ENCODE peak calls at places on chromosomes 1 and 21, in eight cellular contexts. D is activated CD4-positive, alpha-beta T cell treated with anti-CD3 and anti-CD28 coated beads, Interleukin-2, amount 50 U/mL, for 48 hours; U is activated B cell treated with CpG ODN at 0.5 μM for 24 hours; Z is NB4; L is T-cell; Y is lower lobe of right lung; E is nucleus accumbens; F is activated CD8-positive, alpha-beta memory T cell treated with anti-CD3 and anti-CD28 coated beads, Interleukin-2, amount 50 U/mL, for 4 hours. R is an unnamed sample.

GRCh38 chr1:200960948-200961340 is 62.6 kb downstream of the KIF21B start:
- DNase-seq in L (no peak), D (no peak), Y (no peak), U (no peak), E (no peak), Z (no peak), F (no peak), R (no peak)

GRCh38 chr1:70552662-70553061 is 141.6 kb downstream of the CTH start:
- DNase-seq in Z (no peak), U (no peak), Y (no peak), F (no peak), D (no peak), L (no peak), E (no peak), R (no peak)

GRCh38 chr1:8460784-8461183 is 142.9 kb downstream of the SLC45A1 start:
- DNase-seq in Z (no peak), D (no peak), L (no peak), E (no peak), F (no peak), Y (no peak), U (no peak), R (no peak)

GRCh38 chr1:74729741-74730478 is 2.9 kb downstream of the CRYZ start:
- DNase-seq in D (peak; percentile 13), F (no peak), U (no peak), L (no peak), E (no peak), Z (no peak), Y (no peak), R (no peak)

GRCh38 chr1:31765041-31765467 is 914 bp upstream of the ADGRB2 start:
- DNase-seq in E (peak; percentile 26), Z (peak; percentile 62), Y (no peak), D (no peak), L (no peak), F (no peak), U (no peak), R (no peak)

GRCh38 chr21:44529011-44529421 is 11.0 kb downstream of the KRTAP10-1 start:
- DNase-seq in D (no peak), Z (no peak), Y (no peak), F (peak; percentile 11), L (no peak), U (peak; percentile 9), E (no peak), R (no peak)

GRCh38 chr1:116737020-116737854 is 17.0 kb upstream of the CD2 start:
- DNase-seq in E (no peak), F (peak; percentile 77), Y (no peak), L (peak; percentile 79), Z (peak; percentile 69), D (peak; percentile 78), U (peak; percentile 34), R (peak; percentile 63)

GRCh38 chr1:116377564-116378529 is 4.8 kb downstream of the ATP1A1 start:
- DNase-seq in Y (peak; percentile 56), U (peak; percentile 18), E (peak; percentile 12), Z (peak; percentile 81), F (no peak), L (peak; percentile 44), D (peak; percentile 46), R (no peak)

GRCh38 chr1:41045740-41046139 is 24.2 kb upstream of the SLFNL1 start:
- DNase-seq in L (no peak), F (no peak), D (no peak), Z (no peak), E (no peak), Y (no peak), U (no peak), R (no peak)

GRCh38 chr1:64745986-64746940 is 1.4 kb downstream of the RAVER2 start:
- DNase-seq in F (no peak), Y (no peak), D (no peak), Z (peak; percentile 73), E (no peak), L (no peak), U (no peak), R (no peak)